ENCODE peak calls at places on chromosomes 16 and 17, in six cellular contexts. Z is breast epithelium, I is PC-9, F is fibroblast of lung, N is neural progenitor cell, G is testis. D is an unnamed sample. For H3K4me1, the result is how much of the 10 kb centered on the place peaks cover.

GRCh38 chr16:67672739-67673662 is 6.4 kb downstream of the C16orf86 start:
- DNase-seq in N (peak), F (peak), I (peak), G (peak), Z (peak), D (no peak)

GRCh38 chr17:27481327-27481726 is 25.1 kb downstream of the KSR1 start:
- DNase-seq in G (no peak), F (no peak), I (no peak), N (no peak), Z (no peak), D (no peak)

GRCh38 chr16:69831212-69832123 is 69.3 kb downstream of the WWP2 start:
- DNase-seq in F (peak), N (no peak), G (no peak), I (no peak), Z (no peak), D (peak)

GRCh38 chr17:31072186-31072585 is 22.6 kb upstream of the NF1 start:
- DNase-seq in I (peak), G (no peak), N (peak), F (peak), Z (no peak), D (peak)

GRCh38 chr16:67443299-67443698 is 12.4 kb downstream of the HSD11B2 start:
- DNase-seq in Z (no peak), N (no peak), I (no peak), F (no peak), G (peak), D (no peak)

GRCh38 chr17:8639709-8640108 is 9.2 kb upstream of the MYH10 start:
- DNase-seq in F (no peak), I (no peak), Z (no peak), N (no peak), G (no peak), D (no peak)

GRCh38 chr17:50772251-50772650 is 4.9 kb upstream of the ANKRD40CL start:
- DNase-seq in F (no peak), Z (no peak), I (peak), G (no peak), N (no peak), D (no peak)

GRCh38 chr17:82983510-82984248 is 95.7 kb upstream of the METRNL start:
- DNase-seq in N (no peak), G (peak), I (no peak), Z (no peak), F (no peak), D (no peak)

GRCh38 chr16:48123104-48123788 is 32.5 kb downstream of the ABCC12 start:
- DNase-seq in G (no peak), Z (no peak), I (peak), F (peak), N (no peak), D (peak)

GRCh38 chr16:9409753-9410493 is 318.5 kb downstream of the HAPSTR1 start:
- DNase-seq in F (no peak), N (no peak), I (no peak), Z (no peak), G (no peak), D (no peak)

GRCh38 chr17:70190959-70191805 is 21.9 kb downstream of the KCNJ2 start:
- DNase-seq in G (no peak), I (no peak), Z (no peak), F (peak), N (no peak), D (peak)

GRCh38 chr17:68035131-68035522 is 408 bp upstream of the KPNA2 start:
- DNase-seq in Z (peak), G (peak), N (peak), F (no peak), I (no peak), D (no peak)

GRCh38 chr16:65059421-65059980 is 62.4 kb downstream of the CDH11 start:
- DNase-seq in I (no peak), F (no peak), G (peak), Z (no peak), N (peak), D (no peak)

GRCh38 chr17:75094871-75095399 is 7.2 kb downstream of the SLC16A5 start:
- DNase-seq in G (no peak), N (no peak), I (no peak), F (no peak), Z (no peak), D (no peak)

GRCh38 chr16:12611006-12611477 is 192.6 kb downstream of the CPPED1 start:
- DNase-seq in G (no peak), I (no peak), F (peak), N (no peak), Z (no peak), D (peak)

GRCh38 chr16:19001788-19002187 is 18.1 kb downstream of the TMC7 start:
- DNase-seq in G (no peak), F (peak), Z (no peak), I (no peak), N (no peak), D (peak)

GRCh38 chr16:24151482-24151939 is 104.6 kb upstream of the CACNG3 start:
- DNase-seq in I (no peak), G (no peak), F (peak), Z (no peak), N (peak), D (no peak)

GRCh38 chr17:68580236-68580903 is 20.8 kb downstream of the FAM20A start:
- DNase-seq in Z (no peak), N (no peak), G (no peak), F (peak), I (no peak), D (no peak)

GRCh38 chr16:79715088-79715487 is 114.6 kb upstream of the MAF start:
- DNase-seq in N (no peak), Z (no peak), F (no peak), I (no peak), G (no peak), D (no peak)

GRCh38 chr16:66728117-66728787 is 23.2 kb downstream of the DYNC1LI2 start:
- DNase-seq in F (peak), Z (no peak), N (peak), G (peak), I (peak), D (no peak)

GRCh38 chr16:47426806-47427205 is 34.1 kb downstream of the ITFG1 start:
- DNase-seq in Z (no peak), G (no peak), I (no peak), N (no peak), F (no peak), D (no peak)

GRCh38 chr16:529012-529575 is 1.6 kb downstream of the CAPN15 start:
- DNase-seq in F (no peak), N (no peak), Z (no peak), G (no peak), I (no peak), D (no peak)

GRCh38 chr16:526181-527014 is 1.1 kb upstream of the CAPN15 start:
- DNase-seq in Z (no peak), I (peak), N (peak), G (peak), F (peak), D (peak)

GRCh38 chr16:528111-529011 is 849 bp downstream of the CAPN15 start:
- DNase-seq in G (no peak), F (peak), I (peak), N (peak), Z (no peak), D (peak)

GRCh38 chr16:525520-526180 is 1.9 kb upstream of the CAPN15 start:
- DNase-seq in I (peak), G (no peak), N (no peak), Z (no peak), F (peak), D (peak)

GRCh38 chr16:527015-527903 is at the start of gene CAPN15:
- DNase-seq in I (peak), G (peak), F (peak), N (peak), Z (peak), D (peak)
- TF ChIP-seq CTCF in I (no peak), G (no peak), F (no peak), N (peak), Z (peak), D (peak)

DNA sequence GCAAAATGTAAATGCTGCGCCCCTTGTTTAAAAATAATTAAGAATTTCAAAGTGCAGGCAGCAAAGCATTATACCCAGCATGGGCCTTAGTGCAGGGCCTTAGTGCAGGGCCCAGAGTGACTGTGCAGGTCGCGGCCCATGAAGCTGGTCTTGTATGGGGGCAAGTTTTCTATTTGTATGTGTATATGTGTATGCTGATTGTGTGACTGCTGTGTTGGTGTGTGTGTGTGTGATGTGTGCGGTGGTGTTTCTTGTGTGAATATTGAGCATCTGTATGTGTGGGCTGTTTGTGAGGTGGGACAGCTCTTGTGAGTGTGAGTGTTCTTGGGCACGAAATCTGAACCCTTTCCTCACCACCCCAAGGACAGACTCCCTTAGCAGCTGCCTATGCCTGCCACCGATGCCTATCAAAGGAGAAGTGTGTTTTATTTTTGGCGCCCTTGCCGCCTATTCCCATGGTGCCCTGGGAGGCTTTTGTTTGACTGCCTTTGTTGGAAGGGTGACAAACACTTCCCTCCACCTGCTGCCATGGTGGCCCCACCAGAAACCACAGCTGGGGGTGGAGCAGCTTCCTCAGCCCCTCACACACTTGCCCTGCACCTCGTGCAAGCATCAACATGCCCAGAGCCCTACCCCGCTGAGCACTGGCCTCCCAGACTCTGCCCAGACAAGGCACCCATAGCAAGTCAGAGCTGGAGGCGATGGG is 18.0 kb downstream of the CCR7 start:
- DNase-seq in F (no peak), Z (no peak), N (no peak), I (no peak), G (peak), D (peak)
- H3K4me1 ChIP-seq in F (under half), Z (half or more), N (under half), I (under half), G (half or more), D (under half)

GRCh38 chr17:20197527-20197926 is 188.4 kb downstream of the SPECC1 start:
- DNase-seq in N (no peak), I (no peak), G (no peak), Z (no peak), F (no peak), D (no peak)

GRCh38 chr17:20201059-20201458 is 191.9 kb downstream of the SPECC1 start:
- DNase-seq in G (no peak), N (no peak), F (no peak), I (no peak), Z (no peak), D (no peak)

GRCh38 chr17:20200016-20200788 is 191.0 kb downstream of the SPECC1 start:
- DNase-seq in G (no peak), N (peak), F (no peak), Z (no peak), I (no peak), D (no peak)

GRCh38 chr17:20191066-20191465 is 181.9 kb downstream of the SPECC1 start:
- DNase-seq in N (no peak), Z (no peak), I (no peak), G (no peak), F (peak), D (peak)

GRCh38 chr17:20196314-20196713 is 187.2 kb downstream of the SPECC1 start:
- DNase-seq in I (no peak), N (no peak), F (no peak), G (no peak), Z (no peak), D (no peak)
- TF ChIP-seq CTCF in I (no peak), N (no peak), F (no peak), G (no peak), Z (no peak), D (no peak)

DNA sequence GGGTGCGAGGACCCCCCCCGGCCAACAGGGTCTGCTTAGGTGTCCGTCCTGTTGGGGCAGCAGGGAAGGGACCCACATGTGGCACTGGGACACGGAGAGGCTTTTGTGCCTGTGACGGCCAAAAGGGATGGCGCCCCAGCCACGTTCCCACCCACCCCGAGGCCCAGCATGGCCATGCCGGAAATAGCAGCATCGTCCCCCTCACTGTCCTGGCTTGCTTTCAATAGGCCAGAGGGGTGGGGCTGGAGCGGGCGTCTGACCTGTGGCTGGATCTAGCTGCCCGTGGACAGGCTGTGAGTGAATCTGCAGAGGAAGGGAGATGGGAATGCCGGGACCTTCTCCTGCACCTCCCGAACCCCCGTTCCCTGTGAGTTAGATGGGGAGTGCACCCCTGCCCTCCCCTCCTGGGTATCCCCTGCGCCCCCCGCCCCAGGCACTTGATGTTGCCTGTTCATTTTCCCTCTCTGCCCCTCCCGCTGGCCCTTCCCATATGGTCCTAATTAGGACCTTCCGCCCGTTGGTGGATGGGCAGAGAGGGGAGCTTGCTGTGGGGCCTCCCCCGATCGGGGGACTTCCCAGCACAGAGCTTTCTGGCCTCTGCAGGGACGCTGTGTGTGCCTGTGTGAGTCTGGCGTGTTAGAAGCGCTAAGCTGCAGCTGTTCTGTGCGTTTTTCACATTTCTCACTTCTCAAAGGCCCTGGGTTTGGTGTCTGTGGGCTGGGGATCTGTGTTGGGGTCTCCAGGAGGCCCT is 292.8 kb downstream of the SEC14L1 start:
- DNase-seq in Z (no peak), F (peak), N (no peak), G (peak), I (no peak), D (no peak)
- H3K4me1 ChIP-seq in Z (under half), F (half or more), N (half or more), G (half or more), I (under half), D (under half)

GRCh38 chr16:84207869-84208268 is 16.9 kb downstream of the ADAD2 start:
- DNase-seq in G (no peak), Z (no peak), F (no peak), N (peak), I (no peak), D (no peak)
- TF ChIP-seq CTCF in G (no peak), Z (no peak), F (no peak), N (no peak), I (no peak), D (no peak)

DNA sequence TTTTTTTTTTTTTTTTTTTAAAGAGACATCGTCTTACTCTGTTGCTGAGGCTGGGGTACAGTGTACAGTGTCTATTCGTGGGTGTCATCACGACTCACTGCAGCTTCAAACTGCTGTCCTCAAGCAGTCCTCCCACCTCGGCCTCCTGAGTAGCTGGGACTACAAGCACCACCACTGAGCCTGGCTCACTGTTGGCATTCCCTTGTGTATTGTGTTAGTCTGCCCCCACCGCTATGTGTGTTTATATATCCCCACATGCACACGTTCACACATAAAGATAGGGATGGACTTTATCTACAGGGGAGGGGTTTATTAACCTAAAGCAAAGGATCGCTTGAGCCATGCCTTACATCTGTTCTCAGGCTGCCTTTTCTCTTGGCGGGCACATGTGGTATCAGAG is 63.8 kb downstream of the SEC14L1 start:
- DNase-seq in I (no peak), F (no peak), Z (no peak), G (no peak), N (no peak), D (no peak)
- H3K4me1 ChIP-seq in I (under half), F (under half), Z (under half), G (under half), N (under half), D (under half)

GRCh38 chr16:78642621-78643285 is 543.3 kb downstream of the WWOX start:
- DNase-seq in F (no peak), Z (no peak), N (no peak), I (no peak), G (no peak), D (no peak)
- TF ChIP-seq CTCF in F (no peak), Z (no peak), N (no peak), I (no peak), G (no peak), D (no peak)

DNA sequence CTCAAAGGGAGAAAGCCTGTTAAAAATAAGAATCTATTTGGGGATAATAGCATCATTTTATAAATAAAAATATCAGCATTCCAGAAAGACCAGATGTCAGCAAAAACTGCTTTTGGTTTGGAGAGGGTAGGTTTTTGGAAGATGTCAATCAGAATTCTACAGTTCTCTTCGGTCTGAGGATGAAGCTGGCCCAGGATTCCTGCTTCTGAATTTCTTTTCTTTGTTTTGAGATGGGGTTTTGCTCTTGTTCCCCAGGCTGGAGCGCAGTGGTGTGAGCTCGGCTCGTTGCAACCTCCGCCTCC is 31.0 kb upstream of the PITPNA start:
- DNase-seq in N (no peak), Z (no peak), F (no peak), I (no peak), G (no peak), D (no peak)
- H3K4me1 ChIP-seq in N (under half), Z (under half), F (under half), I (under half), G (under half), D (under half)

GRCh38 chr17:44775136-44775837 is 16.5 kb downstream of the ADAM11 start:
- DNase-seq in N (peak), Z (peak), I (peak), F (peak), G (peak), D (peak)
- TF ChIP-seq CTCF in N (no peak), Z (no peak), I (peak), F (no peak), G (peak), D (no peak)

DNA sequence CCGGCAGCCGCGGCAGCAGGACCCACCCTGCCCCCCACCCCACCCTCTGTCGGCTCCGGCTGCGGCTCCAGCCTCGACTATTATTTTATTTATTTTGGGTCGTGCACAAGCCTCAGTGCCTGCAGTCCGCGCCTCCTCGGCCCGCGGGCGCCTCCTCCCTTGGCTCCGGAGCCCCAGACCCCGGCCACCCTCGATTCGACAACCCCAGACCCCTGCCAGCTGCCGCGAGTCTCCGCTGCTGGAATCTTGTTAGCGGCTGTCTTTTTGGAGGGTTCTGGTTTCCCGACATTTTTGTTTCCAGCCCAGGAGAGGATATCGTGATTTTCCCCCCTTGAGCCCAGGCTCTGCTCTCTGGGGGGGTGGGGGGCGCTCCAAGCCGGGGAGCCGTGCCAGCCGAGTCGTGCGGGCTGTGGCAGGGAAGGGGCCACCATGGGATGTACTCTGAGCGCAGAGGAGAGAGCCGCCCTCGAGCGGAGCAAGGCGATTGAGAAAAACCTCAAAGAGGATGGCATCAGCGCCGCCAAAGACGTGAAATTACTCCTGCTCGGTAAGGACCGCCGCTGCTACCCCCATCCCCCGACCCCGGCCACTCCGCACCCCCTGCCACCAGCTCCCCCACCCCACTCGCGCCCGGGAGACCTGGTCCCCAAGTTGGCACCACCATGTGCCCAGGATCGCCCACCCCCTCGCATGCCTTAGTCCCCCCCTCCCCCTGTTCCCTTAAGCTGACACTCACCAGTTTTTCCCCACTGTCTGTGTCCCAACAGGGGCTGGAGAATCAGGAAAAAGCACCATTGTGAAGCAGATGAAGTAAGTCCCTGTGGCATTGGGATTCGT is 736 bp downstream of the GNAO1 start:
- DNase-seq in N (peak), G (no peak), I (no peak), F (no peak), Z (no peak), D (no peak)
- H3K4me1 ChIP-seq in N (under half), G (under half), I (under half), F (under half), Z (under half), D (under half)